ENCODE peak calls at places on chromosomes 13 and 19, in ten cellular contexts. B, F, V, C, U, G, Y, T, K and D are unnamed samples. For H3K4me1, the result is how much of the 10 kb centered on the place peaks cover.

GRCh38 chr13:25455146-25455545 is 83.4 kb downstream of the ATP8A2 start:
- DNase-seq in B (no peak), F (no peak), U (no peak), G (no peak), K (no peak), Y (no peak), C (no peak), V (no peak), T (no peak), D (no peak)

GRCh38 chr13:45258339-45258685 is 57.5 kb upstream of the KCTD4 start:
- DNase-seq in K (no peak), C (no peak), Y (no peak), F (no peak), T (no peak), G (no peak), V (no peak), B (no peak), U (no peak), D (no peak)

GRCh38 chr13:66994097-66994496 is 236.0 kb downstream of the PCDH9 start:
- DNase-seq in V (peak), C (peak), K (peak), U (peak), Y (peak), B (peak), F (peak), G (peak), T (peak), D (peak)

GRCh38 chr19:17125052-17125727 is 49.6 kb downstream of the MYO9B start:
- DNase-seq in U (no peak), F (no peak), V (no peak), B (no peak), G (no peak), T (no peak), K (no peak), C (no peak), Y (no peak), D (peak)

GRCh38 chr13:98129059-98129741 is 13.7 kb upstream of the FARP1 start:
- DNase-seq in C (no peak), B (no peak), G (no peak), U (no peak), T (no peak), Y (no peak), V (no peak), K (no peak), F (no peak), D (no peak)

GRCh38 chr13:50230365-50230978 is 215.2 kb downstream of the KCNRG start:
- DNase-seq in U (no peak), V (no peak), G (no peak), Y (peak), F (no peak), K (no peak), T (no peak), B (no peak), C (no peak), D (no peak)

GRCh38 chr19:53961523-53962345 is 1.0 kb upstream of the CACNG8 start:
- DNase-seq in B (peak), K (no peak), G (no peak), F (no peak), U (peak), C (peak), T (no peak), V (no peak), Y (no peak), D (no peak)

GRCh38 chr13:39051157-39051556 is 12.9 kb downstream of the NHLRC3 start:
- DNase-seq in T (no peak), C (no peak), K (no peak), V (no peak), B (peak), G (no peak), Y (peak), F (no peak), U (peak), D (no peak)

GRCh38 chr19:48873476-48874308 is 1.5 kb downstream of the PPP1R15A start:
- DNase-seq in U (peak), B (no peak), T (no peak), G (no peak), Y (peak), F (no peak), C (no peak), K (no peak), V (no peak), D (no peak)

GRCh38 chr19:6568816-6569215 is 22.1 kb downstream of the CD70 start:
- DNase-seq in C (no peak), Y (no peak), K (no peak), G (no peak), V (no peak), B (no peak), F (no peak), U (no peak), T (no peak), D (no peak)

GRCh38 chr19:6568010-6568411 is 22.9 kb downstream of the CD70 start:
- DNase-seq in Y (no peak), T (no peak), G (no peak), C (no peak), F (no peak), V (no peak), B (no peak), K (no peak), U (peak), D (no peak)

GRCh38 chr19:6572217-6572616 is 18.7 kb downstream of the CD70 start:
- DNase-seq in T (no peak), Y (no peak), B (peak), K (peak), U (no peak), C (peak), V (peak), G (peak), F (no peak), D (no peak)

GRCh38 chr19:6570754-6571153 is 20.2 kb downstream of the CD70 start:
- DNase-seq in U (no peak), F (no peak), V (no peak), G (no peak), Y (no peak), C (no peak), B (no peak), T (no peak), K (no peak), D (no peak)

DNA sequence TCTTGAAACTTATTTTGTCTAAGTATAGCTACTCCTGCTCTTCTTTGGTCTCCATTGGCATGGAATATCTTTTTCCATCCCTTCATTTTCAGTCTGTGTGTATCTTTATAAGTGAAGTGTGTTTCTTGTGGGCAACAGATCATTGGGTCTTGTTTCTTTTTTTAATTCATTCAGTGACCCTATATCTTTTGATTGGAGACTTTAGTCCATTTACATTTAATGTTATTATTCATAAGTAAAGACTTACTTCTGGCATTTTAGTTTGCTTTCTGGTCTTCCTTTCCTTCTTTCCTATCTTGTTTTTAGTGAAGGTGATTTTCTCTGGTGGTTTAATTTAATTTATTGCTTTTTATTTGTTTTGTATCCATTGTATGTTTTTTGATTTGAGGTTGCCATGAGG is 19.8 kb downstream of the CD70 start:
- DNase-seq in Y (no peak), T (no peak), F (no peak), U (no peak), B (no peak), G (no peak), C (no peak), V (no peak), K (no peak), D (no peak)
- H3K4me1 ChIP-seq in Y (under half), T (under half), F (under half), U (under half), B (under half), G (under half), C (under half), V (under half), K (under half), D (under half)

GRCh38 chr13:104206450-104207044 is 1140.3 kb upstream of the SLC10A2 start:
- DNase-seq in C (no peak), F (peak), B (no peak), Y (no peak), U (no peak), G (no peak), K (no peak), V (no peak), T (no peak), D (no peak)

GRCh38 chr13:104198811-104199210 is 1132.6 kb upstream of the SLC10A2 start:
- DNase-seq in Y (no peak), B (no peak), G (no peak), V (no peak), T (no peak), C (no peak), F (no peak), U (no peak), K (no peak), D (no peak)

DNA sequence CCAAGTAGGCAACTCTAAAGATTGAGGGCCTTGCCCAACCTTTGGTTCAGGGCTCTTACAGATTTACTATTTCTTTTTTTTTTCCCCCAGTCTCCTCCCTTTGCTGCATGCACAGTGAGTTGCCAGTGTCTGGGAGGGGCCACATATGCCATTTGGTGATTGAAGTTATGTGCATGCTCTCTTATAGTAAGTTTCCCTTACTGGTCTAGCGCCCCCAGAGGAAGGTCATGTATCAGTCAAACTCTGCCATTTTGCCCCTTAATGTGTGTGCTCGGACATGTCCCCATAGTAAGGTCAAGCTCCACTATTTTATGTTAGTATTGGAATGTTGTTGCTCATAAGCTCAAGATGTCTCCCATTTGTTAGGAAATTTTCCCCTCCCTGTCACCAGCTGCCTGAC is 1138.0 kb upstream of the SLC10A2 start:
- DNase-seq in C (no peak), V (no peak), U (peak), K (no peak), Y (no peak), G (no peak), F (no peak), B (peak), T (no peak), D (no peak)
- H3K27ac ChIP-seq in C (no peak), V (no peak), U (no peak), K (no peak), Y (no peak), G (no peak), F (no peak), B (no peak), T (no peak), D (no peak)

DNA sequence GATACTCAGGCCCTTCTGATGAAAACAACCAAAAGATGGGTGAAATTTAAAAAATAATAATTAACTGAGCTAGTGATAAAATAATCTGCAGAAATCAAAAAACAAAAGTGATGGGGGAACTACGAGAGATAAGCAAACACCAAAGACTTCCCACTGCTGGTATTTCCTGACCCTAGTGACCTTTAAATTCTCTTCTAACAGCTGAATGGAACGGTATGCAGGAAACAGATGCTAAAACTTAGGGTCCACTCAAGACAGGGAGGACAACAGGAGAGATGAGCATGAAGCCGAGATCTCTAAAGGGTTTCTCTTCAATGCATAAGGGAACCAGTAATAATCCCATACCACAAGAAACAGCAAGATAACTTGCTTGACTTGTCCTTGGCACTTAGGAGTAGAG is 50.8 kb downstream of the USP12 start:
- DNase-seq in Y (no peak), K (no peak), U (no peak), C (no peak), F (no peak), G (no peak), B (no peak), V (no peak), T (no peak), D (no peak)
- H3K4me1 ChIP-seq in Y (under half), K (under half), U (under half), C (under half), F (under half), G (under half), B (half or more), V (under half), T (under half), D (under half)

GRCh38 chr19:38759590-38760003 is 13.7 kb downstream of the LGALS7 start:
- DNase-seq in G (no peak), Y (no peak), U (no peak), C (peak), F (peak), T (no peak), K (no peak), V (no peak), B (no peak), D (no peak)
- H3K27ac ChIP-seq in G (no peak), Y (no peak), U (peak), C (peak), F (peak), T (no peak), K (no peak), V (no peak), B (no peak), D (no peak)

GRCh38 chr19:41551711-41552110 is 24.3 kb upstream of the CEACAM21 start:
- DNase-seq in C (no peak), K (no peak), T (no peak), F (no peak), U (no peak), G (no peak), B (no peak), V (no peak), Y (no peak), D (no peak)

GRCh38 chr19:41548954-41549688 is 26.8 kb upstream of the CEACAM21 start:
- DNase-seq in B (peak), Y (peak), K (no peak), C (no peak), U (no peak), F (no peak), G (no peak), T (no peak), V (peak), D (no peak)

GRCh38 chr19:41553804-41554203 is 22.2 kb upstream of the CEACAM21 start:
- DNase-seq in B (no peak), T (no peak), V (no peak), K (no peak), U (no peak), G (no peak), C (no peak), Y (no peak), F (no peak), D (no peak)

GRCh38 chr19:41552558-41552957 is 23.4 kb upstream of the CEACAM21 start:
- DNase-seq in B (no peak), G (no peak), C (no peak), T (no peak), Y (no peak), U (no peak), V (no peak), F (no peak), K (no peak), D (no peak)

DNA sequence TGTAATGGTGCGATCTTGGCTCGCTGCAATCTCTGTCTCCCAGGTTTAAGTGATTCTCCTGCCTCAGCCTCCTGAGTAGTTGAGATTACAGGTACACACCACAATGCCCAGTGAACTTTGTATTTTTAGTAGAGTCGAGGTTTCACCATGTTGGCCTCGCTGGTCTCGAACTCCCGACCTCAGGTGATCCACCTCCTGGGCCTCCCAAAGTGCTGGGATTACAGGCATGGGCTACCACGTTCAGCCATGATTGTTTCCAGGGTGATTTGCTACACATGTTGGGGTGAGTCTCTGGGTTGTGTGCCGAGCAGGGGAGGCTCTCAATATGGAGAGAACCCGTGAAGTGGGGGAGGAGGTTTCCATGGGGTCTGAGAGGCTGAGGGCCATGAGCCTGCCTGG is 24.8 kb upstream of the CEACAM21 start:
- DNase-seq in Y (no peak), K (no peak), V (no peak), F (no peak), T (no peak), U (no peak), G (no peak), B (no peak), C (no peak), D (no peak)
- H3K4me1 ChIP-seq in Y (under half), K (under half), V (under half), F (under half), T (under half), U (under half), G (under half), B (under half), C (under half), D (under half)

GRCh38 chr19:7506385-7507328 is 9.2 kb upstream of the ZNF358 start:
- DNase-seq in K (peak), U (peak), V (peak), T (peak), F (peak), C (peak), B (peak), G (peak), Y (peak), D (no peak)
- H3K27ac ChIP-seq in K (no peak), U (peak), V (no peak), T (no peak), F (no peak), C (no peak), B (no peak), G (no peak), Y (no peak), D (no peak)

DNA sequence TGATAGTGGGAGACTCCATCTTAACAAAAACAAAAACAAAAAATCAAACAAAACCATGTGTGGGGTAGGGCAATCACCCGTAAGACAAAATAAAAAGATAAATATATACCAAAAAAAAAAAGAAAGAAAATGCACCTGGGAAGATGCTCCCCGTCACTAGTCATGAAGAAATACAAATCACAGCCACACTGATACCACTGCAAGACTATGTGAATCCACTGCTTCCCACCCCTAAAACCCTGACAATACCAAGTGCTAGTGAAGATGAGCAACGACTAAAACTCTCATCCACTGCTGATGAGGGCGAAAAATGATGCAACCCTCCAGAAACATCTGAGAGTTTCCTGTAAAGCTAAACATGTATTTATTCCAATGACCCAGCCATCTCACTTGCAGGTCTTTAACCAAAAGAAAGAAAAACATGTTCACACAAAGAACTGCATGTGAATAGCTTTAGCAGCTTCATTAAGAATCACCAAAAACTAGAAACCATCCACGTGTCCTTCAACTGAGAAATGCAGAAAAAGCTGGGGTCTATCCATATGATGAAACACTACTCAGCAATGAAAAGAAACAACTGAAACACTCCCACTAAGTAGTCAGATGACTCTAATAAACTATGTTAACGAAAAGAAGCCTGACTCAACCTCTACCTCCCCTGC is 31.7 kb downstream of the BRD4 start:
- DNase-seq in U (peak), G (no peak), C (no peak), K (no peak), F (no peak), Y (peak), B (no peak), V (no peak), T (no peak), D (no peak)
- H3K4me1 ChIP-seq in U (half or more), G (under half), C (under half), K (under half), F (under half), Y (under half), B (under half), V (half or more), T (half or more), D (under half)

GRCh38 chr19:42422092-42422575 is 5.1 kb downstream of the LIPE start:
- DNase-seq in B (no peak), V (peak), T (no peak), F (no peak), G (no peak), K (peak), U (no peak), Y (no peak), C (no peak), D (no peak)
- H3K27ac ChIP-seq in B (no peak), V (peak), T (no peak), F (peak), G (no peak), K (peak), U (no peak), Y (no peak), C (no peak), D (peak)

GRCh38 chr19:10830941-10831779 is 4.9 kb downstream of the TMED1 start:
- DNase-seq in V (no peak), K (no peak), B (no peak), Y (no peak), F (no peak), T (no peak), U (no peak), G (no peak), C (no peak), D (no peak)

GRCh38 chr19:10829967-10830366 is 6.0 kb downstream of the TMED1 start:
- DNase-seq in Y (no peak), C (no peak), B (no peak), K (no peak), U (no peak), G (no peak), V (no peak), F (no peak), T (no peak), D (no peak)

GRCh38 chr19:10830370-10830769 is 5.6 kb downstream of the TMED1 start:
- DNase-seq in B (no peak), F (no peak), U (no peak), G (no peak), C (no peak), V (no peak), T (no peak), Y (no peak), K (no peak), D (no peak)

GRCh38 chr19:10832659-10833296 is 3.2 kb downstream of the TMED1 start:
- DNase-seq in V (no peak), K (no peak), F (no peak), T (no peak), C (peak), G (no peak), U (no peak), Y (no peak), B (no peak), D (no peak)

GRCh38 chr19:10831980-10832658 is 3.9 kb downstream of the TMED1 start:
- DNase-seq in T (no peak), B (no peak), Y (no peak), G (no peak), K (no peak), F (no peak), V (no peak), C (no peak), U (no peak), D (no peak)
- H3K4me1 ChIP-seq in T (under half), B (under half), Y (under half), G (under half), K (under half), F (under half), V (under half), C (under half), U (under half), D (under half)

GRCh38 chr13:94300401-94300800 is 179.1 kb downstream of the DCT start:
- DNase-seq in F (no peak), G (no peak), V (no peak), K (no peak), C (no peak), Y (no peak), U (no peak), T (no peak), B (no peak), D (no peak)

GRCh38 chr13:94301487-94301886 is 178.0 kb downstream of the DCT start:
- DNase-seq in F (no peak), Y (no peak), T (no peak), C (no peak), G (no peak), U (no peak), V (no peak), K (no peak), B (no peak), D (no peak)

GRCh38 chr13:94303644-94304174 is 175.8 kb downstream of the DCT start:
- DNase-seq in B (peak), Y (peak), K (no peak), T (no peak), U (no peak), F (no peak), V (no peak), G (no peak), C (no peak), D (no peak)

GRCh38 chr13:94298346-94298745 is 181.1 kb downstream of the DCT start:
- DNase-seq in Y (no peak), U (no peak), F (no peak), G (no peak), T (no peak), B (no peak), K (no peak), V (no peak), C (no peak), D (no peak)
- H3K27ac ChIP-seq in Y (no peak), U (no peak), F (no peak), G (no peak), T (no peak), B (no peak), K (no peak), V (no peak), C (no peak), D (no peak)